ENCODE peak calls at places on chromosomes 7 and 10, in four cellular contexts. One of them, this sample, is unnamed. For H3K4me1 and H3K36me3, the result is how much of the 10 kb centered on the place peaks cover.

GRCh38 chr7:18653381-18654155 is 158.0 kb downstream of the HDAC9 start:
- DNase-seq in lower lobe of right lung: no peak
- DNase-seq in cardiac muscle cell: no peak
- DNase-seq in upper lobe of right lung: no peak
- DNase-seq in this sample: no peak

GRCh38 chr10:103758294-103758681 is 97.1 kb downstream of the SH3PXD2A start:
- DNase-seq in lower lobe of right lung: no peak
- DNase-seq in cardiac muscle cell: no peak
- DNase-seq in upper lobe of right lung: no peak
- DNase-seq in this sample: no peak

GRCh38 chr7:139730746-139731612 is 46.8 kb downstream of the HIPK2 start:
- DNase-seq in lower lobe of right lung: peak
- DNase-seq in cardiac muscle cell: peak
- DNase-seq in upper lobe of right lung: no peak
- DNase-seq in this sample: no peak

GRCh38 chr7:12570148-12570528 is 382 bp upstream of the SCIN start:
- DNase-seq in lower lobe of right lung: peak
- DNase-seq in cardiac muscle cell: no peak
- DNase-seq in upper lobe of right lung: peak
- DNase-seq in this sample: no peak

GRCh38 chr10:69913586-69913985 is 111.9 kb downstream of the COL13A1 start:
- DNase-seq in lower lobe of right lung: no peak
- DNase-seq in cardiac muscle cell: no peak
- DNase-seq in upper lobe of right lung: no peak
- DNase-seq in this sample: no peak

GRCh38 chr7:37982423-37982822 is 62.0 kb downstream of the EPDR1 start:
- DNase-seq in lower lobe of right lung: no peak
- DNase-seq in cardiac muscle cell: peak
- DNase-seq in upper lobe of right lung: no peak
- DNase-seq in this sample: no peak

GRCh38 chr7:24576171-24577052 is 3.2 kb downstream of the PALS2 start:
- DNase-seq in lower lobe of right lung: no peak
- DNase-seq in cardiac muscle cell: peak
- DNase-seq in upper lobe of right lung: no peak
- DNase-seq in this sample: peak

GRCh38 chr10:73894245-73894971 is 16.5 kb upstream of the PLAU start:
- DNase-seq in lower lobe of right lung: no peak
- DNase-seq in cardiac muscle cell: peak
- DNase-seq in upper lobe of right lung: no peak
- DNase-seq in this sample: no peak

GRCh38 chr7:50727072-50727471 is 55.6 kb downstream of the GRB10 start:
- DNase-seq in lower lobe of right lung: no peak
- DNase-seq in cardiac muscle cell: peak
- DNase-seq in upper lobe of right lung: no peak
- DNase-seq in this sample: no peak

GRCh38 chr10:54262726-54263125 is 538.3 kb downstream of the PCDH15 start:
- DNase-seq in lower lobe of right lung: no peak
- DNase-seq in cardiac muscle cell: no peak
- DNase-seq in upper lobe of right lung: no peak
- DNase-seq in this sample: peak

GRCh38 chr10:44773565-44773964 is 137.6 kb upstream of the TMEM72 start:
- DNase-seq in lower lobe of right lung: no peak
- DNase-seq in cardiac muscle cell: no peak
- DNase-seq in upper lobe of right lung: no peak
- DNase-seq in this sample: no peak

GRCh38 chr10:96073722-96074121 is 30.3 kb downstream of the CCNJ start:
- DNase-seq in lower lobe of right lung: no peak
- DNase-seq in cardiac muscle cell: peak
- DNase-seq in upper lobe of right lung: no peak
- DNase-seq in this sample: no peak

GRCh38 chr7:152436279-152437147 is 710 bp upstream of the KMT2C start:
- DNase-seq in lower lobe of right lung: peak
- DNase-seq in cardiac muscle cell: peak
- DNase-seq in upper lobe of right lung: peak
- DNase-seq in this sample: peak

GRCh38 chr10:91349381-91349780 is 60.8 kb upstream of the HECTD2 start:
- DNase-seq in lower lobe of right lung: no peak
- DNase-seq in cardiac muscle cell: peak
- DNase-seq in upper lobe of right lung: no peak
- DNase-seq in this sample: no peak

GRCh38 chr7:114931656-114932011 is 9.7 kb downstream of the MDFIC start:
- DNase-seq in lower lobe of right lung: no peak
- DNase-seq in cardiac muscle cell: no peak
- DNase-seq in upper lobe of right lung: no peak
- DNase-seq in this sample: no peak
- TF ChIP-seq CTCF in lower lobe of right lung: no peak
- TF ChIP-seq CTCF in cardiac muscle cell: no peak
- TF ChIP-seq CTCF in upper lobe of right lung: no peak
- TF ChIP-seq CTCF in this sample: no peak

DNA sequence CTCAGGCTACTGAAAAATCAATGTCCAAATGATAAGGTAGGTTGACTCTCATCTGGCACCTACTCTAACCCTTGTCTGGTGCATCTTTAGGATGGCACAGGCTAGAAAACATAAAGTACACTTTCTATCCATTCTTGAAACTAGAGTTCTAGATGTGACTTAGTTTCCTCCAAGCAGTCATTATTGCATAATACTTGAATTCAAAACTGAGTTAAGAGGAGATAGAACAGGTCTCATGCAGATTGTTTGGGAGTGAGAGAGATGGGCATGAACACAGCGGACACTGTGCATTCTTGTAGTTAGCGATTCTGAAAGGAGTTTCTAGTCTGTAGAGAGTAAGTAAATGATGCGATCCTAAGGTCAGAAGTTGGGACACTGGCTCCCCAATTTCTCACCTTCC is 149.2 kb downstream of the PDE1C start:
- DNase-seq in lower lobe of right lung: no peak
- DNase-seq in cardiac muscle cell: no peak
- DNase-seq in upper lobe of right lung: no peak
- DNase-seq in this sample: no peak
- H3K4me1 ChIP-seq in lower lobe of right lung: under half
- H3K4me1 ChIP-seq in cardiac muscle cell: under half
- H3K4me1 ChIP-seq in upper lobe of right lung: under half
- H3K4me1 ChIP-seq in this sample: under half

GRCh38 chr10:323651-324293 is 188.5 kb downstream of the ZMYND11 start:
- DNase-seq in lower lobe of right lung: peak
- DNase-seq in cardiac muscle cell: peak
- DNase-seq in upper lobe of right lung: peak
- DNase-seq in this sample: no peak
- H3K36me3 ChIP-seq in lower lobe of right lung: under half
- H3K36me3 ChIP-seq in cardiac muscle cell: under half
- H3K36me3 ChIP-seq in upper lobe of right lung: under half
- H3K36me3 ChIP-seq in this sample: under half

GRCh38 chr10:92696606-92697383 is 7.0 kb downstream of the HHEX start:
- DNase-seq in lower lobe of right lung: no peak
- DNase-seq in cardiac muscle cell: no peak
- DNase-seq in upper lobe of right lung: no peak
- DNase-seq in this sample: no peak

GRCh38 chr10:92697663-92698511 is 8.1 kb downstream of the HHEX start:
- DNase-seq in lower lobe of right lung: no peak
- DNase-seq in cardiac muscle cell: no peak
- DNase-seq in upper lobe of right lung: no peak
- DNase-seq in this sample: no peak

GRCh38 chr10:92693534-92693893 is 3.8 kb downstream of the HHEX start:
- DNase-seq in lower lobe of right lung: no peak
- DNase-seq in cardiac muscle cell: no peak
- DNase-seq in upper lobe of right lung: no peak
- DNase-seq in this sample: no peak

GRCh38 chr10:92692697-92693533 is 3.2 kb downstream of the HHEX start:
- DNase-seq in lower lobe of right lung: no peak
- DNase-seq in cardiac muscle cell: no peak
- DNase-seq in upper lobe of right lung: no peak
- DNase-seq in this sample: no peak

GRCh38 chr10:92695679-92696605 is 6.2 kb downstream of the HHEX start:
- DNase-seq in lower lobe of right lung: no peak
- DNase-seq in cardiac muscle cell: peak
- DNase-seq in upper lobe of right lung: no peak
- DNase-seq in this sample: no peak
- TF ChIP-seq CTCF in lower lobe of right lung: no peak
- TF ChIP-seq CTCF in cardiac muscle cell: no peak
- TF ChIP-seq CTCF in upper lobe of right lung: no peak
- TF ChIP-seq CTCF in this sample: no peak

DNA sequence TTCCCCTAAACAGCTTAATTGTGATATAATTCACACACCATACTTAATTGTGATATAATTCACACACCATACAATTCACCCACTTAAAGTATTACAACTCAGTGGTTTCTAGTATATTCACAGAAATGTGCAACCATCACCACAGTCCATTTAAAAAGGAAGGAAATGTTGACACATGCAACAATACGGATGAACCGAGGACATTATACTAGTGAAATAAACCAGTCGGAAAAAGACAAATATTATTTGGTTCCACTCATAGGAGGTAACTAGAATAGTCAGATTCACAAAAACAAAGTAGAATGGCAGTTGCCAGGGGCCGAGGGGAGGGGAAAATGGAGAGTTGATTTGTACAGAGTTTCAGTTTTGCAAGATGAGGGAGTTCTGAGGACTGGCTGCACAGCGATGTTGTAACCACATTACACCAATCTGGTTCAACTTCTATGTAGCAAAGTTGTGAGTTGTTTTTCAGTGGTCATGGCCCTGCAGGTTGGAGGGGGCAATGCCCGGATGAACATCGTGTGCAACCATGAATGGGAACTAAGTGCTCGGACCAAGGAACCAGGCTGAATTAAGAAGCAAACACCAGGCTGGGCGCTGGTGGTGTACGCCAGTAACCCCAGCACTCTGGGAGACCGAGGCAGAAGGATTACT is 17.6 kb upstream of the TNPO3 start:
- DNase-seq in lower lobe of right lung: peak
- DNase-seq in cardiac muscle cell: no peak
- DNase-seq in upper lobe of right lung: no peak
- DNase-seq in this sample: no peak
- H3K4me1 ChIP-seq in lower lobe of right lung: under half
- H3K4me1 ChIP-seq in cardiac muscle cell: under half
- H3K4me1 ChIP-seq in upper lobe of right lung: under half
- H3K4me1 ChIP-seq in this sample: under half

GRCh38 chr10:5453749-5454489 is 41.6 kb downstream of the NET1 start:
- DNase-seq in lower lobe of right lung: no peak
- DNase-seq in cardiac muscle cell: no peak
- DNase-seq in upper lobe of right lung: no peak
- DNase-seq in this sample: no peak
- H3K36me3 ChIP-seq in lower lobe of right lung: half or more
- H3K36me3 ChIP-seq in cardiac muscle cell: under half
- H3K36me3 ChIP-seq in upper lobe of right lung: half or more
- H3K36me3 ChIP-seq in this sample: half or more

DNA sequence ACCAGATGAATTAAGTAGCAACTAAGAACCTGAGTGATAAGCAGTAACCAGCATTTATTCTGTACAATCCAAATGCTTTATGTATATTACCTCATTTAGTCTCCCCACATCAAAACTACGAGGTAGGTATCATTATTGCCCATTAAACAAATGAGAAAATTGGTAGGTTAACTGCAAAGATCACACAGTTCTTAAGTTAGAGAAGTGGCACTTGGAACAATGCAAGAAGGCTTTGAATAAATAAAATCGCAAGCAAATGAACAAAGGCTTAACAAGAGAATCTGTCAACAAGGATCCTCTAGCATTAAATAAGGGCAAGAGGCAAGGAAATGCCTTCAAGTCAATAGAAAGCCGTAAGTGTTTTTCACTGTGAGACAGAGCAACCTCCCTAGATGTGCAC is 70.2 kb downstream of the USP6NL start:
- DNase-seq in lower lobe of right lung: no peak
- DNase-seq in cardiac muscle cell: no peak
- DNase-seq in upper lobe of right lung: no peak
- DNase-seq in this sample: no peak
- TF ChIP-seq CTCF in lower lobe of right lung: no peak
- TF ChIP-seq CTCF in cardiac muscle cell: no peak
- TF ChIP-seq CTCF in upper lobe of right lung: no peak
- TF ChIP-seq CTCF in this sample: no peak

DNA sequence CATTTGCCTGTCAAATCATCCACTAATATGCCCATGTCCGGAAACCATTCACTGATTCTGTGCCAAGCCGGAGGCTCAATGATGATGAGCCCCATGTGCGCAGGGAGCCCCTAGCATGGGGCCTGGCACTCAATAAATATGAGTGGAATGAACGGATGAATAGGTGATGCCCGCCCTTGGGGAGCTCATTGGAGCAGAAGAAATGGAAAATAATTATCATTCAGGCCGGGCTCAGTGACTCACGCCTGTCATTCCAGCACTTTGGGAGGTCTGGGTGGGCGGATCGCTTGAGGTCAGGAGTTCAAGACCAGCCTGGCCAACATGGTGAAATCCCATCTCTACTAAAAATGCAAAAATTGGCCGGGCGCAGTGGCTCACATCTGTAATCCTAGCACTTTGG is 11.0 kb downstream of the RHBDD2 start:
- DNase-seq in lower lobe of right lung: no peak
- DNase-seq in cardiac muscle cell: peak
- DNase-seq in upper lobe of right lung: no peak
- DNase-seq in this sample: no peak
- H3K4me1 ChIP-seq in lower lobe of right lung: under half
- H3K4me1 ChIP-seq in cardiac muscle cell: under half
- H3K4me1 ChIP-seq in upper lobe of right lung: under half
- H3K4me1 ChIP-seq in this sample: under half

This sample was measured in BE2C.